ENCODE peak calls at places on chromosome 18, in six cellular contexts. S, U, O, F, R and E are unnamed samples.

GRCh38 chr18:43341014-43341413 is 63.7 kb upstream of the SYT4 start:
- DNase-seq in S (no peak), U (no peak), O (no peak), F (no peak), R (no peak), E (no peak)

GRCh38 chr18:614193-614592 is 17.4 kb downstream of the CLUL1 start:
- DNase-seq in S (no peak), U (no peak), O (no peak), F (no peak), R (no peak), E (no peak)

GRCh38 chr18:51437280-51438271 is 240.1 kb upstream of the MEX3C start:
- DNase-seq in S (no peak), U (no peak), O (no peak), F (peak), R (no peak), E (peak)

GRCh38 chr18:1585881-1586488 is 681.3 kb downstream of the ADCYAP1 start:
- DNase-seq in S (peak), U (no peak), O (no peak), F (peak), R (no peak), E (peak)

GRCh38 chr18:79064228-79064627 is 5.0 kb upstream of the ATP9B start:
- DNase-seq in S (no peak), U (no peak), O (no peak), F (no peak), R (no peak), E (no peak)

GRCh38 chr18:76986391-76986790 is 146.2 kb downstream of the MBP start:
- DNase-seq in S (no peak), U (no peak), O (no peak), F (no peak), R (no peak), E (no peak)

GRCh38 chr18:49934457-49934856 is 121.1 kb upstream of the ACAA2 start:
- DNase-seq in S (no peak), U (no peak), O (peak), F (no peak), R (no peak), E (no peak)

GRCh38 chr18:61308795-61309393 is 24.3 kb upstream of the CDH20 start:
- DNase-seq in S (no peak), U (no peak), O (no peak), F (no peak), R (no peak), E (no peak)

GRCh38 chr18:73841661-73842060 is 306.0 kb downstream of the FBXO15 start:
- DNase-seq in S (no peak), U (no peak), O (no peak), F (no peak), R (no peak), E (no peak)

GRCh38 chr18:39799010-39799409 is 2156.0 kb upstream of the PIK3C3 start:
- DNase-seq in S (no peak), U (no peak), O (no peak), F (no peak), R (no peak), E (peak)

GRCh38 chr18:77858331-77858730 is 608.7 kb downstream of the GALR1 start:
- DNase-seq in S (no peak), U (no peak), O (no peak), F (no peak), R (no peak), E (no peak)

GRCh38 chr18:13289501-13290205 is 71.1 kb downstream of the LDLRAD4 start:
- DNase-seq in S (no peak), U (no peak), O (no peak), F (no peak), R (no peak), E (no peak)

GRCh38 chr18:36158261-36158867 is 28.7 kb downstream of the ELP2 start:
- DNase-seq in S (no peak), U (no peak), O (no peak), F (no peak), R (no peak), E (no peak)

GRCh38 chr18:74493689-74494088 is 2.5 kb upstream of the CNDP2 start:
- DNase-seq in S (peak), U (peak), O (no peak), F (no peak), R (no peak), E (no peak)

GRCh38 chr18:68916734-68917133 is 118.9 kb downstream of the CCDC102B start:
- DNase-seq in S (peak), U (no peak), O (no peak), F (peak), R (no peak), E (peak)

GRCh38 chr18:55585050-55585449 is 2.9 kb downstream of the TCF4 start:
- DNase-seq in S (no peak), U (no peak), O (no peak), F (no peak), R (no peak), E (no peak)

DNA sequence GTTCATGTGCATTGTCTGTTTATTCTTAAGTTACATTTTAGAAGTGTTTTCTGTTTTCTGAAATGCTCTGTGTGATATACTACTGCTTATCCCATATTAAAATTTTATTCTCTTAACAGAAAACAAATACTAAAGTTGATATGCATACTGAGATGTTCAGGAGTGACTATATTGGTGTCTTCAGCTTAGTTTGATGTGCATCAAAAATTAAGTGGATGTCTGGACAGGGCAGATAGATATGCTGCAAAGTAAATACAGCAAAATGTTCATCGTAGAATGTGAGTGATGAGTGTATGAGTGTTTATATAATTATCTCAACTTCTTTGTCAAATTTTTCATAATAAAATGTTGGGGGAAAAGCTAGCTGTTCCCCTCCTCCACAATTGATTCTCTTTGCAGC is 13.2 kb downstream of the VAPA start:
- DNase-seq in S (no peak), U (no peak), O (no peak), F (no peak), R (no peak), E (no peak)
- H3K27ac ChIP-seq in S (no peak), U (peak), O (no peak), F (no peak), R (no peak), E (no peak)

DNA sequence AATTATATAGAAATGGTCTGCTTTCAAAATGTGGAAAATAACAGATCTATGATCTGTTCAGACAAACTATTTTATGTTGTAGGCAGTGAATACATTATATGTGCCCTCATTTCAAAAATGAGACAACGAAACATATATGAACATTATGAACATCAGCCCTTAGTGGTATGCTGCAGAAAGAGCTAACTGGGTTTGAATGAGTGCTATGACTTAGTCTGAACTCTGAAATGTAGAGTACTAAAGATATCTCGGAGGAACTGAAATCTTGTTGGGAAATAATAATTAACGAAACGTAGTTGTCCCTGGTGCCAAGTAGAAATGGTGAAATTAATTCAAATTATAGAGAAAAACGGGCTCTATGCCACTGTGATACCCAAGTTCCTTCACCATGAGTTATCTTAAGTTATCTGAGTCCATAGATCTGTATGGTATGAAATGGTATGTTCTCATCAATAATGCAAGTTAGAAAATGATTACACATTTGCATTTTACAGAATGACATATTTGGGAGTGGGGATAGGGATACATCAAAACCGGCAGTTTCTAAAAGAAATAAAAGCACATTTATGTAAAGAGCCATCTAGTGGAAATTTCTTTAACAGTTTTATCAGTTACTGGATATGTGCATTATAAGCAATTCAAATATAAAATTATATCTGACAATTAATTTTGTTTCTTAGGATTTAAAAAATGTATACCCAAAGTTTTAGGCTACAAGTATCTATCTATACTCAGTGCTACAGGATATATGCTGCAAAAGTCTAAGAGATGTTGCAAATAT is 26.7 kb downstream of the STARD6 start:
- DNase-seq in S (no peak), U (no peak), O (no peak), F (no peak), R (no peak), E (no peak)
- TF ChIP-seq CTCF in S (peak), U (no peak), O (no peak), F (peak), R (no peak), E (peak)

DNA sequence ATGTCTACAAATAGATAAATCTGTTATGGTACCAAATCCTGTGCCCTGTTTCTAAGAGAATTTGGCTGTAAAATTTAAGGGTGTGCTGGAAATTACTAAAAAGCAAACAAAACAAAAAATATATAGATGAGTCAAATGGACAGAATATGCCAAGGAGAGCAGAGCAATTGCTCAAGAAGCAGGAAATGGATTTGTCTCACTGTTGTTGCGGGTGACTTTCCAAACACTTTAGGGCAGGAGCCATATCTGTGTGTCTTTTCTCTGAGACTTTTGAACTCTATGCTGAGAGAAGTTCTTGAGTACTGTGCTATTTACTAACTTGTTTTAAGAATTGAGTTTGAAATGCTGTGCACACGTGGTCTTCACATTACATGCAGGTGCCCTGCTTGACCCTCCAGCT is 221.7 kb downstream of the PHLPP1 start:
- DNase-seq in S (no peak), U (no peak), O (no peak), F (no peak), R (no peak), E (no peak)
- H3K27ac ChIP-seq in S (no peak), U (no peak), O (no peak), F (no peak), R (no peak), E (no peak)

GRCh38 chr18:7102131-7102530 is 15.5 kb downstream of the LAMA1 start:
- DNase-seq in S (no peak), U (no peak), O (no peak), F (no peak), R (no peak), E (no peak)

GRCh38 chr18:7094432-7094831 is 23.2 kb downstream of the LAMA1 start:
- DNase-seq in S (no peak), U (no peak), O (no peak), F (no peak), R (no peak), E (no peak)

DNA sequence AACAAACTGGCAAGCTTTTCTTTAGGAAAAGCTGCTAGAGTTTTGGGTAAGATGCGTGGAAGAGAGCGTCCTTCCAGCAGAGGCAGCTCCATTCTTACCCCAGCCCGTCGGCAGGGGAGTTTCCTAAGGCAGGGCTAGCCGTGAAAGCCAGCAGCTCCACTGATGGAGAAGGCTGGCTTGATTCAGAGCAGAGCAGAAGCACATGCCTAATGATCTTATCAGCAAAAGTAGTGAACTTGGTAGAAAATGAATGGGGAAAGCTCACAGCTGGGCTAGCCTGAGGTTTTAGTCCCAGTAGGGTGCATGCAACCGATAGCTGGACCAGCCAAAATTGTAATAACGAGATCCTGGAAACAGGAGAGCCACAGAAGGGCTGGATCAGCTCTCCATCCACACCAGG is 20.8 kb downstream of the LAMA1 start:
- DNase-seq in S (no peak), U (no peak), O (no peak), F (no peak), R (no peak), E (no peak)
- TF ChIP-seq CTCF in S (no peak), U (no peak), O (no peak), F (no peak), R (no peak), E (no peak)

GRCh38 chr18:9907867-9908266 is 5.9 kb upstream of the VAPA start:
- DNase-seq in S (no peak), U (no peak), O (no peak), F (no peak), R (no peak), E (no peak)

GRCh38 chr18:9901377-9901776 is 12.4 kb upstream of the VAPA start:
- DNase-seq in S (no peak), U (no peak), O (no peak), F (no peak), R (no peak), E (no peak)

GRCh38 chr18:9902832-9903231 is 11.0 kb upstream of the VAPA start:
- DNase-seq in S (no peak), U (no peak), O (no peak), F (no peak), R (no peak), E (no peak)

GRCh38 chr18:9906407-9906955 is 7.3 kb upstream of the VAPA start:
- DNase-seq in S (no peak), U (no peak), O (no peak), F (no peak), R (no peak), E (no peak)

DNA sequence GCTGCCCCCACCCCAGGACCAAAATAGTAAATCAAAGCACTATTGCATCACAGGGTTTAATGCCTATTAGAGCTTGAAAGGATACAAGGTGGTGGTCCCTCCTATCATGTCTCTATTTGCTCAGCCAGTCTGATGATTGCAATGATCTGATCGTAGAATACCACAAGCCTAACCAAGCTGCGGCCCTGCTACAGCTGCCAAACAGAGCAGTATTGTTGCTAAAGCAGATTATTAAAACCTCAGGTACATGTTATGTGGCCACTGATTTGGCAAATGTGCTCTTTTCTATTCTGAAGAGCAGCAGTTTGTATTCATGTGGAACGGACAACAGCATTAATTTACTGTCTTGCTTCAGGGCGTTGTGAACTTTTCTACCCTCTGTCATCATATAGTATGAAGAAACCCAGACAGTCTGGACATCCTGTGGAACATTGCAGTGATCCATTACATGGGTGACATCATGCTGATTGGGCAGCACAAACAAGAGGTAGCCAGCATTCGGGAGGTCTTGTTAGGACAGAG is 8.4 kb upstream of the VAPA start:
- DNase-seq in S (no peak), U (no peak), O (no peak), F (no peak), R (no peak), E (no peak)
- H3K27ac ChIP-seq in S (no peak), U (no peak), O (no peak), F (no peak), R (no peak), E (no peak)

GRCh38 chr18:59358611-59359575 is at the start of gene LMAN1:
- DNase-seq in S (peak), U (peak), O (peak), F (peak), R (peak), E (peak)
- TF ChIP-seq CTCF in S (no peak), U (no peak), O (no peak), F (no peak), R (no peak), E (no peak)

DNA sequence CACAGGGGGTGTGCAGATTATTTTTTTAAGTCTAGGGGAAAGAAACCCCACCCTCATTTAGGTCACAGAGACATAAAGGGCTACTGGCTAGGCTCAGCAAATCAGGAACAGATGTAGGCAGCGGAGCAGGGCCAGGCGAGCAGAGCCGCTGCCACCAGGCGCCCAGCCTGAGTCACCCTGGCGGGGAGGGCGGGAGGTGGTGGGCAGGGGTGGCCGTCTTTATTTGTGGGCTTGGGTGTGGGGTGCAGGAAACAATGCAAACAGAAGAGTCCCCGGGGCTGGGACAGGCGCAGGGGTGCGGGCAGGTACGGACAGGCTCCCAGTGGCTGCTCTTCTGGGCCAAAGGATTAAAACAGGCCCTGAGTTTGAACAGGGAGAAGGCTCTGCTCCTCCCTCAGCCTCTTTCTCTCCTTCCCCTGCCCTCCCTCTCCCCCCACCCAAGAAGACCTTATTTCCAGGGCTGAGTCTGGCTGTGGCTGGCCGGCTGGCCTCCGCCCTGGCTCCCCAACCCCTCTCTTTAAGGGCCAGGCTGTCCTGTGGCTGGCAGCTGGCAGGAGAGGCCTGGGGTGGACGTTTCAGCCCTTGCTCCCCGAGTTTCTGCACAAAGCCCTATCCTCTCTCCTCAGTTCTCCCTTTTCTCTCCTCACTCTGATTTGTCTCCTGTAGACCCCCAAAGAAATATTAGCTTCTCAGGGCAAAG is 142.9 kb upstream of the SMAD2 start:
- DNase-seq in S (no peak), U (no peak), O (no peak), F (no peak), R (no peak), E (peak)
- H3K27ac ChIP-seq in S (no peak), U (no peak), O (peak), F (peak), R (no peak), E (peak)

GRCh38 chr18:80159713-80160636 is 50.9 kb downstream of the ADNP2 start:
- DNase-seq in S (no peak), U (no peak), O (no peak), F (no peak), R (no peak), E (no peak)
- TF ChIP-seq CTCF in S (no peak), U (peak), O (no peak), F (no peak), R (peak), E (no peak)